ENCODE peak calls at places on chromosomes 12 and 14, in seven cellular contexts. O is adipocyte; D is left lung; Q is stomach; U is sigmoid colon; C is effector memory CD4-positive, alpha-beta T cell; L is prostate gland. F is an unnamed sample.

GRCh38 chr12:93699271-93700141 is 22.3 kb downstream of the CRADD start:
- DNase-seq in O (peak; percentile 79), D (no peak), Q (no peak), U (no peak), C (no peak), L (no peak), F (no peak)

GRCh38 chr12:127182018-127182417 is 1085.0 kb upstream of the TMEM132C start:
- DNase-seq in O (no peak), D (no peak), Q (no peak), U (no peak), C (no peak), L (no peak), F (no peak)

GRCh38 chr12:57149309-57149900 is 2.0 kb upstream of the LRP1-AS start:
- DNase-seq in O (peak; percentile 86), D (no peak), Q (no peak), U (peak; percentile 95), C (no peak), L (no peak), F (no peak)

GRCh38 chr12:108694812-108695278 is 36.5 kb downstream of the CORO1C start:
- DNase-seq in O (no peak), D (no peak), Q (no peak), U (no peak), C (no peak), L (no peak), F (no peak)

GRCh38 chr12:54593135-54593534 is 4.7 kb upstream of the PPP1R1A start:
- DNase-seq in O (no peak), D (no peak), Q (no peak), U (no peak), C (no peak), L (no peak), F (no peak)

GRCh38 chr14:38755036-38755435 is 348.0 kb downstream of the SEC23A start:
- DNase-seq in O (no peak), D (no peak), Q (no peak), U (no peak), C (no peak), L (no peak), F (no peak)

GRCh38 chr14:75470238-75470797 is 42.5 kb downstream of the JDP2 start:
- DNase-seq in O (no peak), D (no peak), Q (peak; percentile 17), U (peak; percentile 64), C (no peak), L (peak; percentile 37), F (peak; percentile 40)

GRCh38 chr12:4813741-4814140 is 93.5 kb downstream of the GALNT8 start:
- DNase-seq in O (no peak), D (no peak), Q (no peak), U (no peak), C (no peak), L (no peak), F (no peak)

GRCh38 chr12:40502322-40502721 is 189.9 kb upstream of the CNTN1 start:
- DNase-seq in O (no peak), D (no peak), Q (no peak), U (no peak), C (no peak), L (no peak), F (no peak)

GRCh38 chr12:66590276-66590675 is 88.6 kb downstream of the GRIP1 start:
- DNase-seq in O (no peak), D (no peak), Q (no peak), U (no peak), C (no peak), L (no peak), F (no peak)

GRCh38 chr12:52032431-52032796 is 18.8 kb upstream of the NR4A1 start:
- DNase-seq in O (peak; percentile 82), D (peak; percentile 69), Q (peak; percentile 78), U (peak; percentile 98), C (no peak), L (peak; percentile 93), F (peak; percentile 68)

GRCh38 chr14:72804653-72805180 is 89.2 kb downstream of the DPF3 start:
- DNase-seq in O (no peak), D (no peak), Q (no peak), U (no peak), C (no peak), L (no peak), F (no peak)

GRCh38 chr14:63840981-63841380 is 11.8 kb upstream of the SYNE2 start:
- DNase-seq in O (no peak), D (peak; percentile 35), Q (peak; percentile 36), U (no peak), C (peak; percentile 33), L (no peak), F (no peak)

GRCh38 chr12:122166422-122167327 is 7.3 kb downstream of the IL31 start:
- DNase-seq in O (no peak), D (no peak), Q (no peak), U (no peak), C (no peak), L (no peak), F (no peak)

GRCh38 chr12:83865431-83865830 is 1047.2 kb downstream of the SLC6A15 start:
- DNase-seq in O (no peak), D (no peak), Q (no peak), U (no peak), C (no peak), L (no peak), F (no peak)

GRCh38 chr14:75831455-75831854 is 150.3 kb downstream of the TGFB3 start:
- DNase-seq in O (peak; percentile 32), D (peak; percentile 88), Q (peak; percentile 93), U (peak; percentile 78), C (peak; percentile 12), L (peak; percentile 87), F (peak; percentile 26)

GRCh38 chr12:13834241-13834640 is 147.2 kb downstream of the GRIN2B start:
- DNase-seq in O (no peak), D (no peak), Q (no peak), U (no peak), C (no peak), L (no peak), F (no peak)

GRCh38 chr12:101690544-101691118 is 6.8 kb upstream of the CHPT1 start:
- DNase-seq in O (no peak), D (no peak), Q (no peak), U (no peak), C (no peak), L (no peak), F (no peak)

GRCh38 chr12:53344824-53345485 is 8.8 kb upstream of the SP7 start:
- DNase-seq in O (peak; percentile 91), D (peak; percentile 70), Q (peak; percentile 73), U (peak; percentile 93), C (peak; percentile 54), L (peak; percentile 58), F (peak; percentile 89)

GRCh38 chr12:15688202-15688736 is 100.9 kb downstream of the EPS8 start:
- DNase-seq in O (no peak), D (peak; percentile 47), Q (peak; percentile 31), U (peak; percentile 84), C (no peak), L (no peak), F (peak; percentile 45)

GRCh38 chr14:100341301-100342031 is 18.3 kb downstream of the SLC25A47 start:
- DNase-seq in O (peak; percentile 59), D (peak; percentile 73), Q (peak; percentile 41), U (no peak), C (no peak), L (no peak), F (peak; percentile 81)

GRCh38 chr14:32087173-32087861 is 10.2 kb downstream of the ARHGAP5 start:
- DNase-seq in O (peak; percentile 31), D (no peak), Q (no peak), U (no peak), C (no peak), L (no peak), F (no peak)

GRCh38 chr14:64421166-64421565 is 33.0 kb downstream of the MTHFD1 start:
- DNase-seq in O (peak; percentile 89), D (no peak), Q (no peak), U (no peak), C (no peak), L (no peak), F (no peak)

GRCh38 chr12:22271036-22271435 is 63.5 kb downstream of the ST8SIA1 start:
- DNase-seq in O (peak; percentile 81), D (no peak), Q (no peak), U (no peak), C (no peak), L (no peak), F (no peak)

GRCh38 chr14:34301107-34301734 is 160.8 kb downstream of the SPTSSA start:
- DNase-seq in O (peak; percentile 63), D (no peak), Q (no peak), U (no peak), C (no peak), L (no peak), F (no peak)

GRCh38 chr14:94115631-94116030 is 5.1 kb downstream of the IFI27 start:
- DNase-seq in O (no peak), D (no peak), Q (peak; percentile 23), U (no peak), C (no peak), L (no peak), F (no peak)

GRCh38 chr12:19245126-19245525 is 115.6 kb downstream of the PLEKHA5 start:
- DNase-seq in O (no peak), D (no peak), Q (no peak), U (no peak), C (no peak), L (no peak), F (no peak)
- H3K4me1 ChIP-seq in O (peaks cover 24% of the 10 kb centered on the region), D (peaks cover 6% of the 10 kb centered on the region), Q (no peaks in the 10 kb centered on the region), U (peaks cover 6% of the 10 kb centered on the region), C (no peaks in the 10 kb centered on the region), L (no peaks in the 10 kb centered on the region), F (peaks cover 31% of the 10 kb centered on the region)

GRCh38 chr12:131230340-131231099 is 276.8 kb downstream of the ADGRD1 start:
- DNase-seq in O (no peak), D (no peak), Q (no peak), U (peak; percentile 66), C (no peak), L (no peak), F (no peak)
- H3K4me3 ChIP-seq in O (no peak overlapping the region), D (no peak overlapping the region), Q (no peak overlapping the region), U (no peak overlapping the region), C (no peak overlapping the region), L (no peak overlapping the region), F (no peak overlapping the region)

GRCh38 chr14:54447231-54447692 is 6.1 kb upstream of the CNIH1 start:
- DNase-seq in O (peak; percentile 77), D (peak; percentile 42), Q (peak; percentile 37), U (no peak), C (no peak), L (no peak), F (no peak)
- H3K4me1 ChIP-seq in O (peaks cover 36% of the 10 kb centered on the region), D (peaks cover 36% of the 10 kb centered on the region), Q (no peaks in the 10 kb centered on the region), U (peaks cover 26% of the 10 kb centered on the region), C (no peaks in the 10 kb centered on the region), L (no peaks in the 10 kb centered on the region), F (no peaks in the 10 kb centered on the region)

GRCh38 chr12:95549392-95550084 is 1.7 kb downstream of the USP44 start:
- DNase-seq in O (no peak), D (no peak), Q (no peak), U (no peak), C (no peak), L (no peak), F (no peak)

GRCh38 chr12:95553202-95553943 is 2.1 kb upstream of the USP44 start:
- DNase-seq in O (no peak), D (no peak), Q (no peak), U (no peak), C (no peak), L (no peak), F (no peak)

GRCh38 chr12:95551305-95551704 is at the start of gene USP44:
- DNase-seq in O (no peak), D (no peak), Q (no peak), U (no peak), C (no peak), L (no peak), F (no peak)

GRCh38 chr12:95554532-95555071 is 3.3 kb upstream of the USP44 start:
- DNase-seq in O (no peak), D (no peak), Q (no peak), U (no peak), C (no peak), L (no peak), F (no peak)

GRCh38 chr12:95551913-95552516 is 739 bp upstream of the USP44 start:
- DNase-seq in O (no peak), D (no peak), Q (no peak), U (no peak), C (no peak), L (no peak), F (no peak)
- H3K4me3 ChIP-seq in O (no peak overlapping the region), D (no peak overlapping the region), Q (no peak overlapping the region), U (no peak overlapping the region), C (no peak overlapping the region), L (no peak overlapping the region), F (no peak overlapping the region)

F was measured in ascending aorta.